ENCODE peak calls at places on chromosomes 2 and 18, in four cellular contexts. M, D, L and E are unnamed samples.

GRCh38 chr18:51668101-51668500 is 470.6 kb upstream of the MEX3C start:
- DNase-seq in M (peak; percentile 41), D (peak; percentile 45), L (peak; percentile 8), E (peak; percentile 15)

GRCh38 chr18:27073404-27073830 is 111.7 kb downstream of the CHST9 start:
- DNase-seq in M (no peak), D (no peak), L (no peak), E (no peak)

GRCh38 chr2:162768646-162769045 is 69.9 kb downstream of the KCNH7 start:
- DNase-seq in M (no peak), D (no peak), L (no peak), E (no peak)

GRCh38 chr2:181683518-181684453 is 3.5 kb upstream of the NEUROD1 start:
- DNase-seq in M (no peak), D (no peak), L (peak; percentile 16), E (no peak)

GRCh38 chr2:240249423-240250149 is 109.1 kb upstream of the OTOS start:
- DNase-seq in M (peak; percentile 38), D (peak; percentile 67), L (no peak), E (no peak)

GRCh38 chr2:219446101-219446504 is 11.5 kb downstream of the SPEG start:
- DNase-seq in M (no peak), D (no peak), L (no peak), E (no peak)

GRCh38 chr2:1867141-1867540 is 122.8 kb upstream of the PXDN start:
- DNase-seq in M (no peak), D (no peak), L (no peak), E (no peak)

GRCh38 chr2:128549094-128549493 is 230.4 kb upstream of the HS6ST1 start:
- DNase-seq in M (no peak), D (no peak), L (no peak), E (no peak)

GRCh38 chr2:221562226-221562625 is 9.9 kb downstream of the EPHA4 start:
- DNase-seq in M (no peak), D (no peak), L (no peak), E (no peak)

GRCh38 chr2:12313445-12314118 is 403.2 kb upstream of the TRIB2 start:
- DNase-seq in M (no peak), D (no peak), L (no peak), E (no peak)

GRCh38 chr2:49807689-49808088 is 653.4 kb upstream of the FSHR start:
- DNase-seq in M (no peak), D (no peak), L (no peak), E (no peak)

GRCh38 chr2:216688731-216689360 is 6.5 kb downstream of the IGFBP5 start:
- DNase-seq in M (no peak), D (no peak), L (no peak), E (no peak)

GRCh38 chr18:79534356-79534755 is 138.6 kb downstream of the NFATC1 start:
- DNase-seq in M (no peak), D (no peak), L (no peak), E (no peak)

GRCh38 chr2:224268441-224268840 is 133.5 kb downstream of the FAM124B start:
- DNase-seq in M (peak; percentile 49), D (peak; percentile 6), L (no peak), E (no peak)

GRCh38 chr18:10010611-10011015 is 96.8 kb downstream of the VAPA start:
- DNase-seq in M (no peak), D (no peak), L (no peak), E (no peak)

GRCh38 chr2:28312307-28313278 is 80.1 kb upstream of the FOSL2 start:
- DNase-seq in M (no peak), D (no peak), L (no peak), E (no peak)

GRCh38 chr2:103980401-103980800 is 873.5 kb upstream of the POU3F3 start:
- DNase-seq in M (no peak), D (no peak), L (no peak), E (no peak)

GRCh38 chr18:10559566-10560456 is 34.0 kb downstream of the NAPG start:
- DNase-seq in M (no peak), D (no peak), L (no peak), E (no peak)

GRCh38 chr2:74740395-74741075 is 86.5 kb downstream of the SEMA4F start:
- DNase-seq in M (peak; percentile 76), D (no peak), L (peak; percentile 95), E (peak; percentile 93)

GRCh38 chr2:108220942-108221541 is 18.7 kb upstream of the SULT1C3 start:
- DNase-seq in M (no peak), D (no peak), L (no peak), E (no peak)

GRCh38 chr2:105936954-105937353 is 192.2 kb downstream of the NCK2 start:
- DNase-seq in M (no peak), D (no peak), L (no peak), E (no peak)

GRCh38 chr18:1914489-1914888 is 656.8 kb downstream of the METTL4 start:
- DNase-seq in M (peak; percentile 1), D (peak; percentile 9), L (peak; percentile 22), E (no peak)

GRCh38 chr18:1917141-1917540 is 654.2 kb downstream of the METTL4 start:
- DNase-seq in M (no peak), D (no peak), L (no peak), E (no peak)

GRCh38 chr18:1917546-1917945 is 653.8 kb downstream of the METTL4 start:
- DNase-seq in M (no peak), D (no peak), L (no peak), E (no peak)
- TF ChIP-seq TCF7L2 in M (no peak), D (no peak), L (no peak), E (no peak)

DNA sequence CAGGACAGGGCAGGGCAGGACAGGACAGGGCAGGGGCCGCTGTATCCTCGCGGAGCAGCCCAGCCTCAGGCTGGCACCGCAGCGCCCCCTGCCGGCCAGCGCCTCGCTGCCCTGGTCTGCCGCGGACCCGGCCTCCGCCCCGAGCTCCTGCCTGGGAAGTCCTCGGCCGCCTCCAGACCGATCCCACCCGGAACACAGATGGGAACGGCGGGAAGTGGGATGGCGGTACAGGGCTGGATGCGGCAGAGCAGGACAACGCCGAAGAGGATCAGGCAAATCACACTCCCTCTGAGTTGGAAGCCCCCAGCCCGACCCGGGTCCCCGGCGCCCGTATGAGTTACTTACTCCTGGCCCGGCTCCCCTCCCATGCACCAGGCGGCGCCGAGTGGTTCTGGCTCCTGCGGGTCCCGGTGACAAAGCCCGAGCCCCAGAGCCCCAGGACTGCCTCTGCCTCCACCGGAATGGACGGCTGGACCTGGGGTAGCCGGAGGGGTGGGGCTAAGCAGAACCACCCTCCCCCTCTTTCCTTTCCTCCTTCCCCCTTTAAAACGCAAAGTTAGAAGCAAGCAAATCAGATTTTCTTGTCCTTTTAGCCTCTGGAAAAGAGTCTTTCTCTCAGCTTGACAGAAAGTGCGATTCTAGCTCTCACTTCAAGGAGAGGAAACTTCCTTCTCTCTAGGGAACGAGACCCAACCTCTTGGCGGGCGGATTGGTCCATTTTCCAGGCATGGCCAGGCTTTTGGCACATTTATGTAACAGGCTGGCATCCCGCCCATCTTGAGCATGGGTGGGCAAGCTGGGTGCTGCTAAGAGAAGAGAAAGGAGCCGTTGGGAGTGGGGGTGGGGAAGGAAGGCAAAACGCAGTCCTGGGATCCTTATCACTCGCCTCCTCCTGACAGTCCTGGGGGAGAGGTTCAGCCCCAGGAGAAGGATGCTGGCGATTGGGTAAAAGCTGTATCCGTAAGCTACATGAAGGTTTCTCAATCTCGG is at the start of gene TP53I3:
- DNase-seq in M (peak; percentile 87), D (peak; percentile 94), L (peak; percentile 74), E (peak; percentile 76)
- TF ChIP-seq CTCF in M (peak; percentile 94), D (peak; percentile 95), L (no peak), E (peak; percentile 100)

DNA sequence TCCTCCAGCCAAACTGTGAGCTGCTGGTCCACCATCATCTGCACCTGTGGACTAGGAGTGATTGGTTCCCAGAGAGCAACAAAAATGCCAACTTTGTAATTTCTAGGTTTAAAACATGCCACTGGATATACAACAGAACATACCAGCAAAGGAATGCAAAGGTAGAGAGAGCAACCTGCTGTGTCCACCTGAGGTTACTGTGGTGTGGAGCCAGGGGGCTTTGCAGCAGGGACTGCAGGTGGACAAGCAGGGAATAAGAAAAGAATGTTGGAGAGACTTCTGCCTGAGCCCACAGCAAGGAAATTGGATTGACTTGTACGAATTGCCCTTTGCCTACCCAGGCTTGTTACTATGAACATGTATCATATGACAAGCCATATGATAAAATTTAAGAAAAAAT is 345.2 kb upstream of the SPHKAP start:
- DNase-seq in M (no peak), D (no peak), L (no peak), E (no peak)
- TF ChIP-seq TCF7L2 in M (no peak), D (no peak), L (no peak), E (no peak)

GRCh38 chr2:16962459-16962858 is 296.8 kb upstream of the CYRIA start:
- DNase-seq in M (no peak), D (no peak), L (no peak), E (no peak)
- TF ChIP-seq CTCF in M (no peak), D (no peak), L (no peak), E (no peak)